ENCODE peak calls at places on chromosome 2, in six cellular contexts. Y is HEK293T; E is brain microvascular endothelial cell; F is C1 segment of cervical spinal cord; U is hypothalamus; H is stimulated activated CD8-positive, alpha-beta memory T cell treated with anti-CD3 and anti-CD28 coated beads, Interleukin-15, amount 100 ng/mL, for 24 hours. B is an unnamed sample.

GRCh38 chr2:15170068-15170775 is 390.9 kb downstream of the NBAS start:
- DNase-seq in Y (no peak), E (no peak), F (no peak), U (no peak), H (no peak), B (no peak)

GRCh38 chr2:63894167-63894566 is 52.5 kb downstream of the UGP2 start:
- DNase-seq in Y (no peak), E (no peak), F (no peak), U (no peak), H (no peak), B (no peak)

GRCh38 chr2:53438056-53438455 is 329.5 kb upstream of the CHAC2 start:
- DNase-seq in Y (no peak), E (no peak), F (no peak), U (no peak), H (no peak), B (no peak)

GRCh38 chr2:47257837-47258436 is 102.8 kb upstream of the STPG4 start:
- DNase-seq in Y (no peak), E (no peak), F (no peak), U (no peak), H (no peak), B (no peak)

GRCh38 chr2:13040043-13040442 is 323.3 kb downstream of the TRIB2 start:
- DNase-seq in Y (no peak), E (no peak), F (no peak), U (no peak), H (no peak), B (no peak)

GRCh38 chr2:1676913-1677832 is 67.1 kb downstream of the PXDN start:
- DNase-seq in Y (no peak), E (no peak), F (no peak), U (no peak), H (no peak), B (no peak)

GRCh38 chr2:12091201-12091806 is 344.9 kb downstream of the LPIN1 start:
- DNase-seq in Y (no peak), E (peak), F (no peak), U (no peak), H (no peak), B (no peak)

GRCh38 chr2:24530796-24531195 is 39.7 kb downstream of the NCOA1 start:
- DNase-seq in Y (no peak), E (no peak), F (no peak), U (no peak), H (no peak), B (no peak)

GRCh38 chr2:12948231-12948962 is 231.7 kb downstream of the TRIB2 start:
- DNase-seq in Y (no peak), E (no peak), F (no peak), U (no peak), H (no peak), B (no peak)

GRCh38 chr2:237695201-237695780 is 67.9 kb downstream of the LRRFIP1 start:
- DNase-seq in Y (no peak), E (peak), F (no peak), U (no peak), H (no peak), B (no peak)

GRCh38 chr2:66389651-66390131 is 45.2 kb upstream of the MEIS1 start:
- DNase-seq in Y (peak), E (no peak), F (no peak), U (no peak), H (no peak), B (no peak)

GRCh38 chr2:12965540-12966269 is 249.0 kb downstream of the TRIB2 start:
- DNase-seq in Y (no peak), E (peak), F (no peak), U (no peak), H (no peak), B (no peak)

GRCh38 chr2:96876036-96876810 is 6.3 kb upstream of the SEMA4C start:
- DNase-seq in Y (no peak), E (peak), F (no peak), U (no peak), H (no peak), B (no peak)

GRCh38 chr2:197997083-197997541 is 192.7 kb downstream of the PLCL1 start:
- DNase-seq in Y (no peak), E (no peak), F (no peak), U (no peak), H (no peak), B (no peak)

GRCh38 chr2:240561325-240561971 is 1.3 kb downstream of the DUSP28 start:
- DNase-seq in Y (no peak), E (peak), F (no peak), U (no peak), H (no peak), B (no peak)

GRCh38 chr2:120910956-120911951 is 175.6 kb downstream of the GLI2 start:
- DNase-seq in Y (no peak), E (no peak), F (no peak), U (no peak), H (no peak), B (no peak)

GRCh38 chr2:155630760-155631159 is 701.8 kb downstream of the NR4A2 start:
- DNase-seq in Y (no peak), E (no peak), F (no peak), U (no peak), H (no peak), B (no peak)

GRCh38 chr2:181319291-181319690 is 137.9 kb upstream of the ITGA4 start:
- DNase-seq in Y (no peak), E (no peak), F (no peak), U (no peak), H (no peak), B (no peak)

GRCh38 chr2:54597153-54597827 is 126.2 kb upstream of the EML6 start:
- DNase-seq in Y (no peak), E (no peak), F (no peak), U (no peak), H (no peak), B (no peak)

GRCh38 chr2:32864761-32865160 is 82.0 kb upstream of the LTBP1 start:
- DNase-seq in Y (no peak), E (peak), F (no peak), U (no peak), H (no peak), B (no peak)

GRCh38 chr2:167553635-167554034 is 665.4 kb downstream of the XIRP2 start:
- DNase-seq in Y (no peak), E (no peak), F (no peak), U (no peak), H (no peak), B (no peak)

GRCh38 chr2:219421323-219421722 is 3.1 kb downstream of the DES start:
- DNase-seq in Y (no peak), E (no peak), F (no peak), U (no peak), H (no peak), B (no peak)

GRCh38 chr2:79223539-79223938 is 64.0 kb upstream of the REG3A start:
- DNase-seq in Y (no peak), E (no peak), F (no peak), U (no peak), H (no peak), B (no peak)

GRCh38 chr2:14907014-14907612 is 274.6 kb downstream of the LRATD1 start:
- DNase-seq in Y (peak), E (no peak), F (no peak), U (no peak), H (no peak), B (no peak)

GRCh38 chr2:213171147-213171546 is 19.7 kb upstream of the IKZF2 start:
- DNase-seq in Y (no peak), E (no peak), F (no peak), U (no peak), H (no peak), B (no peak)

GRCh38 chr2:183665976-183666375 is 541.7 kb downstream of the NUP35 start:
- DNase-seq in Y (no peak), E (no peak), F (no peak), U (no peak), H (no peak), B (no peak)

GRCh38 chr2:58870704-58871103 is 629.6 kb upstream of the FANCL start:
- DNase-seq in Y (peak), E (peak), F (no peak), U (no peak), H (no peak), B (no peak)

GRCh38 chr2:9950521-9951271 is 797 bp upstream of the GRHL1 start:
- DNase-seq in Y (no peak), E (no peak), F (no peak), U (peak), H (no peak), B (no peak)

GRCh38 chr2:239805414-239805813 is 219.7 kb downstream of the NDUFA10 start:
- DNase-seq in Y (no peak), E (no peak), F (no peak), U (no peak), H (no peak), B (no peak)

GRCh38 chr2:157857881-157858280 is 18.2 kb downstream of the ACVR1 start:
- DNase-seq in Y (no peak), E (no peak), F (no peak), U (no peak), H (no peak), B (no peak)

GRCh38 chr2:190882831-190883582 is 2.4 kb downstream of the GLS start:
- DNase-seq in Y (no peak), E (no peak), F (no peak), U (no peak), H (no peak), B (no peak)

B was measured in cortex of kidney.